ENCODE peak calls at places on chromosomes 2 and 18, in nine cellular contexts. N is heart right ventricle; G is cardiac muscle cell; D is CD8-positive, alpha-beta memory T cell; Q is GM23248; V is endodermal cell; C is neural progenitor cell; H is tibial nerve; Y is adrenal gland. K is an unnamed sample.

GRCh38 chr18:29749699-29750098 is 1292.8 kb downstream of the DSC3 start:
- DNase-seq in Y (no peak), N (no peak), D (no peak), H (no peak), V (no peak), Q (peak; percentile 87), C (no peak), G (peak; percentile 6), K (no peak)

GRCh38 chr2:69086466-69086865 is 73.5 kb downstream of the ANTXR1 start:
- DNase-seq in V (no peak), Y (peak; percentile 31), N (no peak), G (no peak), D (no peak), H (no peak), C (no peak), Q (peak; percentile 54), K (no peak)

GRCh38 chr2:72210470-72210869 is 62.8 kb upstream of the CYP26B1 start:
- DNase-seq in Q (no peak), V (no peak), N (no peak), H (no peak), D (no peak), G (no peak), C (no peak), Y (no peak), K (no peak)

GRCh38 chr2:70371753-70372152 is 69.9 kb upstream of the FAM136A start:
- DNase-seq in D (no peak), V (no peak), G (peak; percentile 85), N (no peak), C (no peak), H (no peak), Y (no peak), Q (peak; percentile 89), K (no peak)

GRCh38 chr2:164757934-164758695 is 83.5 kb downstream of the COBLL1 start:
- DNase-seq in H (no peak), Q (peak; percentile 65), Y (no peak), N (no peak), V (no peak), D (no peak), G (peak; percentile 85), C (no peak), K (no peak)

GRCh38 chr2:17878222-17879136 is at the start of gene KCNS3:
- DNase-seq in H (no peak), Y (no peak), C (peak; percentile 88), N (peak; percentile 57), V (peak; percentile 84), D (no peak), G (peak; percentile 37), Q (peak; percentile 78), K (no peak)

GRCh38 chr2:39920318-39920775 is 141.3 kb upstream of the THUMPD2 start:
- DNase-seq in N (no peak), H (no peak), Q (no peak), V (no peak), C (no peak), G (no peak), D (no peak), Y (no peak), K (no peak)

GRCh38 chr2:128490321-128490720 is 171.7 kb upstream of the HS6ST1 start:
- DNase-seq in D (no peak), G (no peak), H (no peak), N (no peak), Q (no peak), V (peak; percentile 43), C (no peak), Y (no peak), K (no peak)

GRCh38 chr2:35410431-35411061 is 945.0 kb upstream of the CRIM1 start:
- DNase-seq in Y (peak; percentile 53), G (peak; percentile 55), H (no peak), Q (peak; percentile 63), C (peak; percentile 75), N (peak; percentile 47), V (peak; percentile 87), D (no peak), K (peak; percentile 7)

GRCh38 chr18:42649636-42650035 is 465.8 kb downstream of the RIT2 start:
- DNase-seq in V (no peak), D (no peak), C (no peak), N (no peak), G (peak; percentile 44), Y (no peak), Q (peak; percentile 6), H (no peak), K (no peak)

GRCh38 chr2:84844141-84844540 is 36.7 kb downstream of the TRABD2A start:
- DNase-seq in Q (no peak), D (no peak), G (no peak), C (no peak), N (no peak), Y (no peak), V (no peak), H (no peak), K (no peak)

GRCh38 chr18:79930020-79930642 is 21.3 kb downstream of the SLC66A2 start:
- DNase-seq in D (no peak), H (no peak), Y (no peak), N (no peak), V (no peak), G (no peak), C (no peak), Q (no peak), K (no peak)

GRCh38 chr18:79927597-79928562 is 23.6 kb downstream of the SLC66A2 start:
- DNase-seq in C (peak; percentile 59), V (peak; percentile 30), Y (no peak), N (no peak), Q (no peak), D (no peak), G (no peak), H (no peak), K (no peak)

GRCh38 chr18:79926306-79926705 is 25.1 kb downstream of the SLC66A2 start:
- DNase-seq in V (peak; percentile 39), H (no peak), Y (peak; percentile 4), N (no peak), D (no peak), C (no peak), G (no peak), Q (no peak), K (no peak)

GRCh38 chr18:79926715-79927596 is 24.5 kb downstream of the SLC66A2 start:
- DNase-seq in D (no peak), N (no peak), V (peak; percentile 40), Q (no peak), Y (no peak), C (peak; percentile 79), H (no peak), G (no peak), K (no peak)

GRCh38 chr18:79928563-79928960 is 22.9 kb downstream of the SLC66A2 start:
- DNase-seq in Q (no peak), D (no peak), H (no peak), G (no peak), Y (no peak), N (no peak), V (no peak), C (no peak), K (no peak)
- H3K9me3 ChIP-seq in Q (peaks cover 10% of the 10 kb centered on the region), D (peaks cover 15% of the 10 kb centered on the region), H (peaks cover 51% of the 10 kb centered on the region), G (no peaks in the 10 kb centered on the region), Y (peaks cover 27% of the 10 kb centered on the region), N (peaks cover 48% of the 10 kb centered on the region), V (peaks cover 46% of the 10 kb centered on the region), C (peaks cover 26% of the 10 kb centered on the region), K (peaks cover 18% of the 10 kb centered on the region)

DNA sequence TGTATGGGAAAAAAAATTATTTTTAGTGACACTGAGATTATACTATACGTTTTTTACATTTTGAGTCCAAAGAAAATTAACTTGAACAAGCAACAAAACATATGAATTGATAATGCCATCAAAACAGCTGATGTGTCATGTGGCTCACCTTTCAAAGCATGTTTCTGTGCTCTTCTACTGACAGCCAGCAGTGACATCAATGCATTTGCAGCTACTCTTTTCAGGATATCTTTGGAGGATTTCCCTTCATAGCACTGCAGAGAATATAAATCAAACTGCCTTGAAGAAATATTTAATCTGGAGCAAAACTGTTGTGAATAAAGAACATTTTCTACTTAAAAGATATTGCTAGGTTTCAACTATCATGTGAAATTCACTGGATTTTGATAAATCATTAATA is 83.1 kb upstream of the CD226 start:
- DNase-seq in Y (no peak), G (no peak), Q (no peak), N (no peak), C (no peak), D (no peak), H (no peak), V (no peak), K (no peak)
- H3K9me3 ChIP-seq in Y (no peaks in the 10 kb centered on the region), G (no peaks in the 10 kb centered on the region), Q (no peaks in the 10 kb centered on the region), N (no peaks in the 10 kb centered on the region), C (no peaks in the 10 kb centered on the region), D (no peaks in the 10 kb centered on the region), H (no peaks in the 10 kb centered on the region), V (no peaks in the 10 kb centered on the region), K (no peaks in the 10 kb centered on the region)

GRCh38 chr2:22450831-22451230 is 934.1 kb upstream of the KLHL29 start:
- DNase-seq in N (no peak), Y (no peak), H (no peak), G (no peak), D (no peak), V (no peak), C (no peak), Q (no peak), K (no peak)

GRCh38 chr2:22449676-22450075 is 935.3 kb upstream of the KLHL29 start:
- DNase-seq in Q (no peak), V (no peak), C (no peak), D (no peak), H (no peak), G (no peak), N (no peak), Y (no peak), K (no peak)

GRCh38 chr2:22458439-22458838 is 926.5 kb upstream of the KLHL29 start:
- DNase-seq in G (no peak), N (no peak), Y (no peak), Q (no peak), D (no peak), V (no peak), C (no peak), H (no peak), K (no peak)

DNA sequence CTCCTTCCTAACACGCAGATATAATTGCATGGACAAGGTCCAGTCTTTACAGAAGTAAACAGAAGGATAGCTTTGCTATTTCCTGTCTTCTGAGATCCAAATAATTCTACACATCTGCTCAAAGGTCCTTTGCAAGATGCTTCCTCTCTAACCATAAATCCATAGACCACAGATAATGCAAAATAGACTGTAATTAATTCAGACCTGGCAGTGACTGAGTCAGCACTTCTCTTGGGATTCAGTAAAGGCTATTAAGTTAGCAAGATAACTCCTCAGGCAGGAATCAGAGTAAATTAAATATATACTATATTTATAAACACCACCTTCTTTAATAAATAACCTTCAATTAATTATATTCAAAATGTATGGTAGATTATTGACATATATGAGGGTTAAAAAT is 929.9 kb upstream of the KLHL29 start:
- DNase-seq in Q (no peak), H (no peak), Y (no peak), D (no peak), N (no peak), C (no peak), V (no peak), G (no peak), K (no peak)
- H3K9me3 ChIP-seq in Q (no peaks in the 10 kb centered on the region), H (no peaks in the 10 kb centered on the region), Y (no peaks in the 10 kb centered on the region), D (no peaks in the 10 kb centered on the region), N (no peaks in the 10 kb centered on the region), C (no peaks in the 10 kb centered on the region), V (no peaks in the 10 kb centered on the region), G (no peaks in the 10 kb centered on the region), K (no peaks in the 10 kb centered on the region)

GRCh38 chr2:21924640-21925285 is 801.0 kb downstream of the TDRD15 start:
- DNase-seq in N (no peak), D (no peak), Y (no peak), G (no peak), C (no peak), Q (no peak), H (no peak), V (no peak), K (no peak)
- H3K9me3 ChIP-seq in N (peaks cover 16% of the 10 kb centered on the region), D (no peaks in the 10 kb centered on the region), Y (peaks cover 8% of the 10 kb centered on the region), G (no peaks in the 10 kb centered on the region), C (peaks cover 5% of the 10 kb centered on the region), Q (no peaks in the 10 kb centered on the region), H (peaks cover 22% of the 10 kb centered on the region), V (peaks cover 33% of the 10 kb centered on the region), K (no peaks in the 10 kb centered on the region)

GRCh38 chr2:101354420-101354819 is 32.9 kb downstream of the CREG2 start:
- DNase-seq in D (no peak), V (no peak), Q (no peak), G (no peak), N (no peak), Y (no peak), H (no peak), C (no peak), K (no peak)
- H3K9me3 ChIP-seq in D (no peaks in the 10 kb centered on the region), V (no peaks in the 10 kb centered on the region), Q (no peaks in the 10 kb centered on the region), G (no peaks in the 10 kb centered on the region), N (no peaks in the 10 kb centered on the region), Y (no peaks in the 10 kb centered on the region), H (no peaks in the 10 kb centered on the region), C (no peaks in the 10 kb centered on the region), K (no peaks in the 10 kb centered on the region)

K was measured in T-helper 17 cell.